ENCODE peak calls at places on chromosome 7, in seven cellular contexts. One of them, this sample, is unnamed. For H3K27me3 and H3K9me3, the result is how much of the 10 kb centered on the place peaks cover.

GRCh38 chr7:102916426-102916825 is 3.6 kb downstream of the LRRC17 start:
- DNase-seq in fibroblast of lung: peak
- DNase-seq in IMR-90: peak
- DNase-seq in vagina: no peak
- DNase-seq in right cardiac atrium: no peak
- DNase-seq in endothelial cell of umbilical vein: peak
- DNase-seq in SK-N-SH: no peak
- DNase-seq in this sample: no peak

GRCh38 chr7:40223451-40224112 is 88.8 kb downstream of the SUGCT start:
- DNase-seq in fibroblast of lung: no peak
- DNase-seq in right cardiac atrium: no peak
- DNase-seq in vagina: no peak
- DNase-seq in endothelial cell of umbilical vein: no peak
- DNase-seq in IMR-90: no peak
- DNase-seq in SK-N-SH: no peak
- DNase-seq in this sample: no peak

GRCh38 chr7:69412331-69413146 is 185.7 kb upstream of the AUTS2 start:
- DNase-seq in SK-N-SH: peak
- DNase-seq in IMR-90: no peak
- DNase-seq in vagina: no peak
- DNase-seq in right cardiac atrium: peak
- DNase-seq in fibroblast of lung: peak
- DNase-seq in endothelial cell of umbilical vein: no peak
- DNase-seq in this sample: no peak

GRCh38 chr7:20744913-20745587 is 41.6 kb downstream of the SP8 start:
- DNase-seq in vagina: no peak
- DNase-seq in IMR-90: no peak
- DNase-seq in right cardiac atrium: no peak
- DNase-seq in endothelial cell of umbilical vein: no peak
- DNase-seq in fibroblast of lung: peak
- DNase-seq in SK-N-SH: no peak
- DNase-seq in this sample: no peak

GRCh38 chr7:150341263-150342118 is at the start of gene RARRES2:
- DNase-seq in vagina: no peak
- DNase-seq in right cardiac atrium: peak
- DNase-seq in fibroblast of lung: peak
- DNase-seq in SK-N-SH: peak
- DNase-seq in IMR-90: no peak
- DNase-seq in endothelial cell of umbilical vein: no peak
- DNase-seq in this sample: no peak

GRCh38 chr7:6423942-6424701 is 23.6 kb downstream of the DAGLB start:
- DNase-seq in fibroblast of lung: no peak
- DNase-seq in endothelial cell of umbilical vein: no peak
- DNase-seq in right cardiac atrium: peak
- DNase-seq in vagina: no peak
- DNase-seq in SK-N-SH: peak
- DNase-seq in IMR-90: no peak
- DNase-seq in this sample: no peak

GRCh38 chr7:120993011-120993574 is 4.6 kb downstream of the CPED1 start:
- DNase-seq in endothelial cell of umbilical vein: no peak
- DNase-seq in right cardiac atrium: no peak
- DNase-seq in IMR-90: peak
- DNase-seq in fibroblast of lung: no peak
- DNase-seq in vagina: no peak
- DNase-seq in SK-N-SH: no peak
- DNase-seq in this sample: no peak

GRCh38 chr7:158782638-158783490 is 46.4 kb downstream of the ESYT2 start:
- DNase-seq in SK-N-SH: no peak
- DNase-seq in vagina: no peak
- DNase-seq in fibroblast of lung: no peak
- DNase-seq in IMR-90: peak
- DNase-seq in endothelial cell of umbilical vein: peak
- DNase-seq in right cardiac atrium: peak
- DNase-seq in this sample: no peak

GRCh38 chr7:65462148-65462716 is 88.6 kb downstream of the ZNF92 start:
- DNase-seq in right cardiac atrium: no peak
- DNase-seq in SK-N-SH: no peak
- DNase-seq in vagina: no peak
- DNase-seq in IMR-90: no peak
- DNase-seq in endothelial cell of umbilical vein: no peak
- DNase-seq in fibroblast of lung: no peak
- DNase-seq in this sample: no peak

GRCh38 chr7:29987083-29987482 is 2.5 kb downstream of the SCRN1 start:
- DNase-seq in SK-N-SH: no peak
- DNase-seq in fibroblast of lung: no peak
- DNase-seq in vagina: no peak
- DNase-seq in right cardiac atrium: no peak
- DNase-seq in endothelial cell of umbilical vein: peak
- DNase-seq in IMR-90: peak
- DNase-seq in this sample: no peak

GRCh38 chr7:30730996-30731395 is 20.9 kb upstream of the INMT start:
- DNase-seq in SK-N-SH: no peak
- DNase-seq in vagina: no peak
- DNase-seq in endothelial cell of umbilical vein: no peak
- DNase-seq in right cardiac atrium: no peak
- DNase-seq in fibroblast of lung: no peak
- DNase-seq in IMR-90: no peak
- DNase-seq in this sample: no peak

GRCh38 chr7:66883716-66884115 is 37.3 kb upstream of the TMEM248 start:
- DNase-seq in fibroblast of lung: peak
- DNase-seq in IMR-90: peak
- DNase-seq in right cardiac atrium: no peak
- DNase-seq in vagina: no peak
- DNase-seq in endothelial cell of umbilical vein: no peak
- DNase-seq in SK-N-SH: no peak
- DNase-seq in this sample: no peak

GRCh38 chr7:158157460-158157859 is 430.2 kb downstream of the PTPRN2 start:
- DNase-seq in vagina: no peak
- DNase-seq in endothelial cell of umbilical vein: no peak
- DNase-seq in fibroblast of lung: no peak
- DNase-seq in SK-N-SH: no peak
- DNase-seq in IMR-90: no peak
- DNase-seq in right cardiac atrium: no peak
- DNase-seq in this sample: no peak

GRCh38 chr7:157194948-157195347 is 56.2 kb downstream of the UBE3C start:
- DNase-seq in right cardiac atrium: no peak
- DNase-seq in endothelial cell of umbilical vein: no peak
- DNase-seq in vagina: no peak
- DNase-seq in fibroblast of lung: peak
- DNase-seq in IMR-90: no peak
- DNase-seq in SK-N-SH: no peak
- DNase-seq in this sample: no peak

GRCh38 chr7:64101943-64102655 is 56.9 kb downstream of the ZNF727 start:
- DNase-seq in IMR-90: no peak
- DNase-seq in fibroblast of lung: no peak
- DNase-seq in SK-N-SH: no peak
- DNase-seq in right cardiac atrium: no peak
- DNase-seq in endothelial cell of umbilical vein: no peak
- DNase-seq in vagina: no peak
- DNase-seq in this sample: no peak

GRCh38 chr7:39951156-39951942 is 1.3 kb downstream of the CDK13 start:
- DNase-seq in endothelial cell of umbilical vein: peak
- DNase-seq in IMR-90: peak
- DNase-seq in vagina: no peak
- DNase-seq in fibroblast of lung: peak
- DNase-seq in SK-N-SH: peak
- DNase-seq in right cardiac atrium: peak
- DNase-seq in this sample: peak

GRCh38 chr7:107694395-107694794 is 33.8 kb downstream of the SLC26A4 start:
- DNase-seq in IMR-90: peak
- DNase-seq in vagina: no peak
- DNase-seq in right cardiac atrium: no peak
- DNase-seq in endothelial cell of umbilical vein: peak
- DNase-seq in fibroblast of lung: peak
- DNase-seq in SK-N-SH: no peak
- DNase-seq in this sample: no peak

GRCh38 chr7:40965745-40966144 is 737.1 kb downstream of the INHBA start:
- DNase-seq in vagina: no peak
- DNase-seq in IMR-90: no peak
- DNase-seq in endothelial cell of umbilical vein: no peak
- DNase-seq in right cardiac atrium: no peak
- DNase-seq in SK-N-SH: no peak
- DNase-seq in fibroblast of lung: no peak
- DNase-seq in this sample: no peak

GRCh38 chr7:55307123-55307916 is 57.8 kb upstream of the LANCL2 start:
- DNase-seq in endothelial cell of umbilical vein: no peak
- DNase-seq in fibroblast of lung: peak
- DNase-seq in IMR-90: peak
- DNase-seq in vagina: no peak
- DNase-seq in right cardiac atrium: no peak
- DNase-seq in SK-N-SH: no peak
- DNase-seq in this sample: no peak

GRCh38 chr7:47783456-47784240 is 164.6 kb downstream of the PKD1L1 start:
- DNase-seq in SK-N-SH: no peak
- DNase-seq in endothelial cell of umbilical vein: peak
- DNase-seq in IMR-90: peak
- DNase-seq in vagina: no peak
- DNase-seq in right cardiac atrium: peak
- DNase-seq in fibroblast of lung: peak
- DNase-seq in this sample: no peak
- H3K27ac ChIP-seq in SK-N-SH: peak
- H3K27ac ChIP-seq in endothelial cell of umbilical vein: peak
- H3K27ac ChIP-seq in IMR-90: peak
- H3K27ac ChIP-seq in vagina: peak
- H3K27ac ChIP-seq in right cardiac atrium: peak
- H3K27ac ChIP-seq in fibroblast of lung: peak
- H3K27ac ChIP-seq in this sample: no peak

DNA sequence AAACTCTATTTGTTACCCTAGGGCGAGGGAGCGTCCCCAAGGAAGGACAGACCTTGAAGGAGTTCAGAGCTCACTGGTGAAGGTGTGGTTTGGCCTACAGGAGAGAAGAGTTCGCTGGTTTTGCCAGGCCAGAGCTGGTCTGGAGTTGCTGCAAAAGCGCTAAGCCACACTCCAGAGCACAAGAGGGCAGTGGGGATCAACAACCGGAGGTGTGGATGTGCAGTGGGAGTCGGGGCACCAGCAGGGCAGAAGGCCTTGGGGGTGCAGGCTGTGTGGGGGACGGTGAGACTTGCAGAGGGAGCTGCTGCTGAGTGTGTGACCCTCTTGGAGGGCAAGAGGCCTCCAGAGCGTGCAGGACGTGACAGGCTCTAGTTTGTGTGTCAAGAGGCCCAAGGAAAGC is 14.4 kb upstream of the CUL1 start:
- DNase-seq in endothelial cell of umbilical vein: no peak
- DNase-seq in right cardiac atrium: no peak
- DNase-seq in IMR-90: no peak
- DNase-seq in fibroblast of lung: no peak
- DNase-seq in vagina: no peak
- DNase-seq in SK-N-SH: no peak
- DNase-seq in this sample: no peak
- H3K27me3 ChIP-seq in endothelial cell of umbilical vein: under half
- H3K27me3 ChIP-seq in right cardiac atrium: under half
- H3K27me3 ChIP-seq in IMR-90: under half
- H3K27me3 ChIP-seq in fibroblast of lung: under half
- H3K27me3 ChIP-seq in vagina: under half
- H3K27me3 ChIP-seq in SK-N-SH: under half
- H3K27me3 ChIP-seq in this sample: under half

DNA sequence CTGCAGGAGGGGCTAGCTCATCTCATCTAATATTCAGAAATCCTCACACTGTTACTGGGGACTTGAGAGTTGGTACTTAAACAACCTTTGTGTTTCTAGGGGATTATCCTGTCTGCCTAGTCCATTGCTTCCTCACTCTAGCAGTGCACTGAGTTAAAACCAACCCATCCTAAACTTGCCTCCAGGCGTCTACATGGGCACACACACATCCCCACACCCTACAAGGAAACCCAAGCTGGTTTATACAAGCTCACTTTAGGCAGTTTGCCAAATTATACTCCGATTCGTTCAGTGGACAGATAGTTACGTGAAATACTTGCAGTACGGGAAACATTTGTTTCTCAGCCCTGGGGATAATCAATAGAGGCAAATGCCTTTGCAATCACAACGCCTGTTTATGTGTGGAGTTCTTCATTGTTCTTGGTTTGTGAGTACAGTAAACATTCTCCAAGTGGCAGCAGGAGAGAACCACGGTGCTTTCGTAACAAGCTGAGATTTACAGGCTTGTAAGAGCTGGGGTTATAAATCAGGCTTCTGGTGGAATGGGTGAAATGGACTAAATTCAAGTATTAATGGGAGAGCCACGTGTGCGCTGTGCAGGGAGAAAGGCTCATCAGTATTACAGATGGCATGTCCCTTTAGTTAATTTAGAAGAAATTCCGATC is 216.9 kb downstream of the GALNT17 start:
- DNase-seq in right cardiac atrium: no peak
- DNase-seq in vagina: no peak
- DNase-seq in endothelial cell of umbilical vein: no peak
- DNase-seq in SK-N-SH: no peak
- DNase-seq in fibroblast of lung: no peak
- DNase-seq in IMR-90: no peak
- DNase-seq in this sample: no peak
- H3K9me3 ChIP-seq in right cardiac atrium: under half
- H3K9me3 ChIP-seq in vagina: under half
- H3K9me3 ChIP-seq in endothelial cell of umbilical vein: under half
- H3K9me3 ChIP-seq in SK-N-SH: under half
- H3K9me3 ChIP-seq in fibroblast of lung: under half
- H3K9me3 ChIP-seq in IMR-90: under half
- H3K9me3 ChIP-seq in this sample: under half

DNA sequence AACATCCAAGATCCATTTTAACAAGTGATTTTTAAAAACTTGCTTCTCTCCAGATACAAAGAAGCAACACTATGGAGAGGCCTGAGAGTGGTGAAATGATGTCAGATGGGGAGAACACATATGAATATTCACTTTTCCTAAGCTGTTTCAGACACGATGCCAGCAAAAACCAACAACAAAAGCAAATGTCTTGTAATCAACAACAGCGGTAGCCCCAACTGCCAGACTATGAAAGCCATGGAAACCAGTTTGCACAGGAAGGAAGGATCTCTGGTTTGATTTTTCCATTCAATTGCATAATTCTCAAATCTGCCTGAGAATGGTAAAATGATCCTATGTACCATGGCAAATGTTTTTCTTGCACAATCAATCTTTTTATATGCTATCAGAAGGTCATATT is 210.4 kb downstream of the SKAP2 start:
- DNase-seq in right cardiac atrium: no peak
- DNase-seq in vagina: no peak
- DNase-seq in fibroblast of lung: no peak
- DNase-seq in SK-N-SH: no peak
- DNase-seq in endothelial cell of umbilical vein: no peak
- DNase-seq in IMR-90: no peak
- DNase-seq in this sample: no peak
- H3K27ac ChIP-seq in right cardiac atrium: no peak
- H3K27ac ChIP-seq in vagina: no peak
- H3K27ac ChIP-seq in fibroblast of lung: no peak
- H3K27ac ChIP-seq in SK-N-SH: no peak
- H3K27ac ChIP-seq in endothelial cell of umbilical vein: no peak
- H3K27ac ChIP-seq in IMR-90: no peak
- H3K27ac ChIP-seq in this sample: no peak

DNA sequence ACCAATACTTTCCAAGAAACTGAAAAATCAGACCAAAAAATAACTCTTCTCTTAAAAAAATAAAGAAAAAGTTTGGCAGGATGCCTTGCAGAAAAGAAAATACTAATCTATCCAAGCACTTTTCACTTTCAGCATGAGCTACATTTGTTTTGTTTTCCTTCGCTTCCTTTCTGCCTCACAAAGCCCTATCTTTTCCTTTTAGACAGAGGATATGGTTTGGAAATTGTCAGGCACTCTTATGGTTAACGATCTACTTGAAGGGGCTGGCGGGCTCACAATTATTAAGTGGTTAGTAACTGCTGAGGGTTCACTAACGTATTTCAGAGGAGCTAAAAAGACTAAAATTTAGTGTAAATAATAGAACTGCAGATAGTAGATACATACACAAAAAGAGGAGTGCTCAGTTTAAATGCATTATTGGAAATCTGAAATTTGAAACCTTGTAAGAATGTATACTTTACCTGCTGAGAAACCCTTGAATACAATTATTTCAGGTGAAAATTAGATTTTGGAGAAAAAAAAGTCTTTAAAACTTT is 909 bp upstream of the CDK6 start:
- DNase-seq in endothelial cell of umbilical vein: peak
- DNase-seq in vagina: no peak
- DNase-seq in fibroblast of lung: peak
- DNase-seq in SK-N-SH: peak
- DNase-seq in right cardiac atrium: no peak
- DNase-seq in IMR-90: peak
- DNase-seq in this sample: no peak
- H3K27me3 ChIP-seq in endothelial cell of umbilical vein: under half
- H3K27me3 ChIP-seq in vagina: under half
- H3K27me3 ChIP-seq in fibroblast of lung: under half
- H3K27me3 ChIP-seq in SK-N-SH: under half
- H3K27me3 ChIP-seq in right cardiac atrium: under half
- H3K27me3 ChIP-seq in IMR-90: under half
- H3K27me3 ChIP-seq in this sample: under half